ENCODE peak calls at places on chromosomes 2 and 18, in six cellular contexts. T is left ventricle myocardium superior, R is D341Med, Z is COR-L47, B is dorsolateral prefrontal cortex, H is transverse colon. O is an unnamed sample.

GRCh38 chr2:227106845-227107759 is 56.9 kb downstream of the COL4A4 start:
- DNase-seq in T (no peak), R (peak), Z (peak), B (peak), H (peak), O (no peak)

GRCh38 chr18:46397174-46397573 is 259.8 kb downstream of the LOXHD1 start:
- DNase-seq in T (no peak), R (no peak), Z (no peak), B (no peak), H (no peak), O (no peak)

GRCh38 chr2:150477347-150477746 is 10.1 kb downstream of the RND3 start:
- DNase-seq in T (no peak), R (no peak), Z (no peak), B (no peak), H (peak), O (no peak)

GRCh38 chr2:164964744-164965143 is 9.4 kb upstream of the SLC38A11 start:
- DNase-seq in T (no peak), R (no peak), Z (no peak), B (no peak), H (no peak), O (no peak)

GRCh38 chr2:182372661-182373060 is 54.2 kb downstream of the PDE1A start:
- DNase-seq in T (no peak), R (no peak), Z (no peak), B (no peak), H (peak), O (no peak)

GRCh38 chr2:160968183-160968582 is 192.0 kb upstream of the TANK start:
- DNase-seq in T (no peak), R (no peak), Z (no peak), B (no peak), H (no peak), O (no peak)

GRCh38 chr2:140804682-140805235 is 1326.1 kb downstream of the LRP1B start:
- DNase-seq in T (no peak), R (no peak), Z (no peak), B (no peak), H (no peak), O (no peak)

GRCh38 chr2:232535761-232536530 is 3.5 kb upstream of the CHRNG start:
- DNase-seq in T (peak), R (no peak), Z (no peak), B (no peak), H (no peak), O (no peak)

GRCh38 chr2:27370816-27371620 is 602 bp downstream of the SNX17 start:
- DNase-seq in T (peak), R (peak), Z (peak), B (no peak), H (peak), O (no peak)

O was measured in CD8-positive, alpha-beta T cell.